ENCODE peak calls at places on chromosomes 5 and 9, in nine cellular contexts. P is neuronal stem cell; G is CD8-positive, alpha-beta T cell; W is vagina; J is psoas muscle; Z is fibroblast of lung; I is dorsolateral prefrontal cortex; T is AG09309; M is choroid plexus epithelial cell. O is an unnamed sample.

GRCh38 chr9:110048976-110049698 is 158.8 kb downstream of the C9orf152 start:
- DNase-seq in P (no peak), G (no peak), W (no peak), J (no peak), Z (peak; percentile 50), I (no peak), T (no peak), M (peak; percentile 57), O (peak; percentile 66)

GRCh38 chr5:178186417-178186816 is 754 bp downstream of the GMCL2 start:
- DNase-seq in P (no peak), G (no peak), W (no peak), J (no peak), Z (peak; percentile 63), I (no peak), T (no peak), M (no peak), O (peak; percentile 41)

GRCh38 chr9:92774274-92774673 is 9.6 kb upstream of the BICD2 start:
- DNase-seq in P (no peak), G (no peak), W (no peak), J (no peak), Z (peak; percentile 86), I (no peak), T (peak; percentile 74), M (peak; percentile 91), O (peak; percentile 96)

GRCh38 chr5:54927097-54927746 is 58.2 kb downstream of the ESM1 start:
- DNase-seq in P (no peak), G (no peak), W (no peak), J (no peak), Z (no peak), I (no peak), T (no peak), M (no peak), O (no peak)

GRCh38 chr9:28961625-28962024 is 1388.3 kb upstream of the C9orf72 start:
- DNase-seq in P (no peak), G (no peak), W (no peak), J (no peak), Z (no peak), I (no peak), T (no peak), M (no peak), O (no peak)

GRCh38 chr5:35024911-35025510 is 22.7 kb downstream of the AGXT2 start:
- DNase-seq in P (no peak), G (no peak), W (no peak), J (no peak), Z (no peak), I (no peak), T (no peak), M (no peak), O (no peak)

GRCh38 chr5:163503106-163504090 is 2.0 kb upstream of the MAT2B start:
- DNase-seq in P (peak; percentile 48), G (peak; percentile 50), W (no peak), J (peak; percentile 69), Z (peak; percentile 94), I (no peak), T (no peak), M (peak; percentile 82), O (peak; percentile 88)

GRCh38 chr5:59065551-59065950 is 482.7 kb downstream of the RAB3C start:
- DNase-seq in P (no peak), G (no peak), W (no peak), J (no peak), Z (peak; percentile 41), I (no peak), T (peak; percentile 29), M (peak; percentile 61), O (peak; percentile 81)

GRCh38 chr5:170747851-170748250 is 35.7 kb upstream of the GABRP start:
- DNase-seq in P (no peak), G (no peak), W (no peak), J (no peak), Z (peak; percentile 6), I (no peak), T (no peak), M (peak; percentile 31), O (peak; percentile 10)

GRCh38 chr9:38687389-38687842 is 32.5 kb downstream of the FAM240B start:
- DNase-seq in P (no peak), G (no peak), W (no peak), J (no peak), Z (no peak), I (no peak), T (no peak), M (peak; percentile 67), O (no peak)

GRCh38 chr9:107710552-107710951 is 221.0 kb upstream of the KLF4 start:
- DNase-seq in P (no peak), G (no peak), W (no peak), J (no peak), Z (peak; percentile 40), I (no peak), T (no peak), M (no peak), O (no peak)

DNA sequence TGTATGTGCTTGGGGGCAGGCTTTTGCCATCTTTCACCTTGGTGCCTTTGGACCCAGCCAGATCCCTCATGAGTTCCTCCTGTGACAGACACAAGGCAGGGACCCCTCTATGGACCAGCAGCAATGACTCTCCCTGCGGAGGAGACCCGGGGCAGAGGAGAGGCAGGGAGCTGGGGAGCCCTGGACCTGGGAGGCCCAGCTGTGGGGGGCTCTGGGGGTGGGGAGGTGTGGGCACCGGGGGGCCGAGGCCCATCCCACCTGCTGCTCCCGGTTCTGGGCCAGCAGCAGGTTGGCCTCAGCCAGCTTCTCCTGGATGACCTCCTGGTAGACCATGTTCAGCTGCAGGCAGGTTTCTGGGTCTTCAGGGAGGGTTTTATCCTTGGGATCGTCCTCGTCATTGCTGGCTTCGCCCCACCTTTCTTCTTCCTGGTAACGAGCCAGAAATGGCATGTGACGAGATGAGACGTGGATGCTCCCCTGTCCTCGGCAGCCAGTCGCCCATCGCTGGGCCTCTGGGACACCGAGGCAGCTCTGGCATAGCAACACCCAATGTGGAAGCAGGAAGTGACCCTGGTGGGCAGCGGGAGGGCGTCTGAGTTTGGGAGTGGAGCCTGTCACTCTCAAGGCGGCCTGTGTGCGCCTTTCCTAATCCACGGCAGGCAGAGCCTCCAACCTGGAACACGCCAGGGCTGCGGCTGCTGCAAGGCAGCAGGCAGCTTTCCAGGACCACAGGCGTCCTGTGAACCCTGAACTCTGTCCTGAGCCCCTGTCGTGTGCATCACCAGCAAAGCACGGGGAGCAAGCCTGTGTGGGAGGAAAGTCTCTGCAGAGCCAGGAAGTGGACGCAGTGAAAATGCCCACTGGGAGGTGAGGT is 4.4 kb downstream of the SNAPC4 start:
- DNase-seq in P (no peak), G (no peak), W (no peak), J (peak; percentile 47), Z (no peak), I (no peak), T (no peak), M (no peak), O (no peak)
- H3K4me3 ChIP-seq in P (no peak overlapping the region), G (no peak overlapping the region), W (no peak overlapping the region), J (no peak overlapping the region), Z (no peak overlapping the region), I (no peak overlapping the region), T (no peak overlapping the region), M (no peak overlapping the region), O (no peak overlapping the region)

DNA sequence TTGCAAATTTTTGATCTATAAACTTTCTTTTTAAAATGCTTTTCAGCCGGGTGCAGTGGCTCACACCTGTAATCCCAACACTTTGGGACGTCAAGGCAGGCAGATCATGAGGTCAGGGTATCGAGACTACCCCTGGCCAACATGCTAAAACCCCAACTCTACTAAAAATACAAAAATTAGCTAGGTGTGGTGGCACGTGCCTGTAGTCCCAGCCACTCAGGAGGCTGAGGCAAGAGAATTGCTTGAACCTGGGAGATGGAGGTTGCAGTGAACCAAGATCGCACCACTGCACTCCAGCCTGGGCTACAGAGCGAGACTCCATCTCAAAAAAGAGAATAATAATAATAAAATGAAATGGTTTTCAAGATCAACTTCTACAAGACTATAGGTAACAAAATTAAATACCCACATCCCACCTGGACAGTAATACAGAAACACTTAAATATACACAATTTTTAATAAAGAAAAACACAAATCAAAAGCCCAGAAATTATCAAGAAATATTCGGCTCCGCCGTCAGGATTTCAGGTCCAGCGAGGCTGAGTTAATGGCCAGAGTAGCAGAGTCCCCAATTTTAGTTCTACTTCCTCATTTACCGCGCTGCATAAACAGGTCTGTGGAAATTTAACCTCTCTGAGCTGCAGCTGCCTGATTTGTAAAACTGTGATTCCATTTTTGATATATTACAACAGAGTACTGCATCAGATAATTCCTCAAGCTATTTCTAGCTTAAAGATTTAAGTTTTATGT is 4.0 kb downstream of the TUT7 start:
- DNase-seq in P (no peak), G (no peak), W (no peak), J (no peak), Z (no peak), I (no peak), T (no peak), M (no peak), O (no peak)
- H3K4me3 ChIP-seq in P (no peak overlapping the region), G (no peak overlapping the region), W (peak overlapping the region; percentile 5), J (peak overlapping the region; percentile 24), Z (no peak overlapping the region), I (peak overlapping the region; percentile 15), T (no peak overlapping the region), M (peak overlapping the region; percentile 21), O (peak overlapping the region; percentile 12)

GRCh38 chr9:10700266-10700665 is 87.5 kb upstream of the PTPRD start:
- DNase-seq in P (no peak), G (no peak), W (no peak), J (no peak), Z (no peak), I (no peak), T (no peak), M (peak; percentile 5), O (no peak)

GRCh38 chr9:10701906-10702305 is 89.1 kb upstream of the PTPRD start:
- DNase-seq in P (no peak), G (no peak), W (no peak), J (no peak), Z (no peak), I (no peak), T (no peak), M (no peak), O (no peak)

DNA sequence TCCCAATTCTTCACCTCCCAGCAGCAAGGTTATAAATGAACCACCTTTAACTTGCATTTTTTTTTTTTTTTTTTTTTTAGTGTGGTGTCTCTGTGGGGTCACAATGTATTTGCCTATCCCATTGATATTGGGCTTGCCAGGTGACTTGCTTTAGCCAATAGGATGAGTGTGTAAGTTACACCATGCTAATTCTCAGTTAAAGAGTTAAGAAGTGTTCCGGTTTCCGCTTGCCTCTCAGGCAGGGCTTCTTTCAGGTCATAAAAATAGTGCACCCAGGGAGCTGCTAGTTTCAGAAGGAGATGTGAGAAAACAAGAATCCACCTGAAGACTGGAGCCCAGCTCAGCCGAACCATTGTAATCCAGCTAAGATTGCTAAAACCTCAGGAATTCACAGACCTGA is 84.2 kb upstream of the PTPRD start:
- DNase-seq in P (no peak), G (no peak), W (no peak), J (no peak), Z (no peak), I (no peak), T (no peak), M (no peak), O (no peak)
- H3K4me3 ChIP-seq in P (no peak overlapping the region), G (no peak overlapping the region), W (no peak overlapping the region), J (no peak overlapping the region), Z (no peak overlapping the region), I (no peak overlapping the region), T (no peak overlapping the region), M (no peak overlapping the region), O (no peak overlapping the region)

DNA sequence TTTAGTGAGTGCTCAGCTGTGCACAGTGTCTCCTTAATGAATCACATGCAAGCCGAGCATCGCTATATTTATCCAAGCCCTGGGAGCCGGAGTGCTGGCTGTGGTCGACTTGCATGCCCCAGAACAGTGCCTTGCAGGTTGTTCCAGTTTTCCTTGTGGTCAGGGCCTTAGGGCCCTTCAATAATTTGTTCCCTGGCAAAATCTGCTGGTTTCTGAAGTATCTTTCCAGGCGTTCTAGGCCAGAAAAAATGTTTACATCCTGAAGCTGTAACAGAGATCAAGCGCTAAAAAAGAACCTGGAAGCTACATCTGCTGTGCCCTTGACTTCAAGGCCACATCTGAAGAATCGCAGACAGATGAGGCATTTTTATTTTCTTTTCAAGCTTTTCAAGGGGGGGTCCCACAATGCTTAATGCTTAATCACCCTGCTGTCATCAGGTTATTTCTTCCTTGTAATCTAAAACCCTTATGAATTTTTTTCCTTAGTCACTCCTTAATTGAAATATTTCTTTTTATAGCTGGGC is 105.8 kb downstream of the DOCK2 start:
- DNase-seq in P (no peak), G (no peak), W (no peak), J (no peak), Z (peak; percentile 84), I (no peak), T (peak; percentile 82), M (peak; percentile 91), O (peak; percentile 77)
- H3K4me3 ChIP-seq in P (no peak overlapping the region), G (no peak overlapping the region), W (no peak overlapping the region), J (no peak overlapping the region), Z (no peak overlapping the region), I (no peak overlapping the region), T (no peak overlapping the region), M (no peak overlapping the region), O (no peak overlapping the region)

O was measured in GM23248.